ENCODE peak calls at places on chromosomes 4 and X, in four cellular contexts. P is fibroblast of gingiva; J is activated effector memory CD4-positive, alpha-beta T cell treated with Interleukin-2 at 50 U/mL for 16 hours; T is Jurkat, Clone E6-1. C is an unnamed sample.

GRCh38 chrX:140355922-140356321 is 148.9 kb downstream of the SOX3 start:
- DNase-seq in J (no peak), P (no peak), T (no peak), C (no peak)

GRCh38 chr4:186485621-186486062 is 69.7 kb downstream of the MTNR1A start:
- DNase-seq in J (no peak), P (peak; percentile 23), T (no peak), C (no peak)

GRCh38 chrX:30990361-30990760 is 81.5 kb downstream of the FTHL17 start:
- DNase-seq in P (no peak), T (no peak), J (no peak), C (no peak)

GRCh38 chrX:84123585-84123984 is 64.4 kb downstream of the RPS6KA6 start:
- DNase-seq in T (no peak), P (no peak), J (no peak), C (no peak)

GRCh38 chr4:75834095-75834771 is 68.0 kb downstream of the PPEF2 start:
- DNase-seq in J (no peak), T (no peak), P (peak; percentile 70), C (peak; percentile 10)

GRCh38 chr4:109861941-109862340 is 14.0 kb downstream of the LRIT3 start:
- DNase-seq in J (no peak), T (no peak), P (no peak), C (no peak)

GRCh38 chrX:129540725-129541184 is 696 bp downstream of the OCRL start:
- DNase-seq in P (peak; percentile 18), T (no peak), J (no peak), C (no peak)

GRCh38 chr4:38925492-38926418 is 58.1 kb downstream of the FAM114A1 start:
- DNase-seq in T (no peak), P (no peak), J (no peak), C (no peak)

GRCh38 chrX:126820700-126821420 is 1.3 kb downstream of the PRR32 start:
- DNase-seq in J (no peak), P (no peak), T (no peak), C (no peak)

GRCh38 chr4:55706526-55706925 is 70.4 kb upstream of the NMU start:
- DNase-seq in T (no peak), J (no peak), P (no peak), C (no peak)

GRCh38 chrX:36849407-36849806 is 158.8 kb upstream of the FAM47C start:
- DNase-seq in P (no peak), T (no peak), J (no peak), C (no peak)

GRCh38 chr4:99811850-99812249 is 4.8 kb upstream of the DAPP1 start:
- DNase-seq in T (peak; percentile 34), J (no peak), P (no peak), C (no peak)

GRCh38 chrX:38798956-38799355 is 2.3 kb upstream of the MID1IP1 start:
- DNase-seq in P (peak; percentile 57), J (no peak), T (no peak), C (no peak)

GRCh38 chrX:41301438-41301824 is 32.5 kb upstream of the DDX3X start:
- DNase-seq in P (no peak), T (no peak), J (no peak), C (no peak)

GRCh38 chrX:69503835-69504625 is at the start of gene NALF2:
- DNase-seq in J (no peak), P (no peak), T (no peak), C (no peak)

GRCh38 chr4:10734697-10735096 is 50.1 kb upstream of the CLNK start:
- DNase-seq in P (no peak), J (no peak), T (no peak), C (no peak)

GRCh38 chr4:30720021-30720655 is at the start of gene PCDH7:
- DNase-seq in P (peak; percentile 34), T (no peak), J (no peak), C (no peak)

GRCh38 chr4:13347517-13348125 is 136.5 kb downstream of the RAB28 start:
- DNase-seq in T (no peak), P (no peak), J (no peak), C (no peak)

GRCh38 chr4:100493756-100494155 is 24.1 kb downstream of the EMCN start:
- DNase-seq in P (peak; percentile 5), J (no peak), T (no peak), C (no peak)

GRCh38 chr4:119231517-119231916 is 19.0 kb downstream of the USP53 start:
- DNase-seq in J (no peak), T (no peak), P (no peak), C (no peak)

GRCh38 chrX:1361275-1361674 is 24.7 kb downstream of the IL3RA start:
- DNase-seq in P (no peak), T (no peak), J (no peak), C (no peak)

GRCh38 chr4:1767770-1768366 is 25.2 kb upstream of the FGFR3 start:
- DNase-seq in T (no peak), J (no peak), P (peak; percentile 15), C (peak; percentile 10)

GRCh38 chr4:88823058-88823919 is 125.7 kb upstream of the NAP1L5 start:
- DNase-seq in P (peak; percentile 98), T (peak; percentile 45), J (peak; percentile 43), C (peak; percentile 98)

GRCh38 chr4:40307627-40308497 is 27.3 kb upstream of the CHRNA9 start:
- DNase-seq in T (peak; percentile 96), P (no peak), J (peak; percentile 63), C (no peak)

GRCh38 chr4:15234585-15235126 is 193.2 kb upstream of the C1QTNF7 start:
- DNase-seq in T (no peak), J (no peak), P (peak; percentile 92), C (peak; percentile 70)

GRCh38 chr4:47032405-47033106 is 1.2 kb downstream of the GABRB1 start:
- DNase-seq in T (no peak), P (peak; percentile 16), J (no peak), C (peak; percentile 17)

GRCh38 chrX:12447448-12448154 is 309.3 kb downstream of the FRMPD4 start:
- DNase-seq in P (peak; percentile 8), J (no peak), T (no peak), C (peak; percentile 47)

GRCh38 chr4:20840648-20841190 is 140.5 kb downstream of the PACRGL start:
- DNase-seq in T (no peak), P (no peak), J (no peak), C (peak; percentile 24)

GRCh38 chr4:154503598-154503997 is 12.0 kb upstream of the DCHS2 start:
- DNase-seq in J (no peak), T (peak; percentile 7), P (no peak), C (no peak)

GRCh38 chrX:55546956-55547355 is 57.3 kb upstream of the USP51 start:
- DNase-seq in P (no peak), T (no peak), J (no peak), C (no peak)